ENCODE peak calls at places on chromosomes 4 and X, in ten cellular contexts. One of them, this sample, is unnamed.

GRCh38 chrX:129652565-129653169 is 2.1 kb downstream of the APLN start:
- DNase-seq in NCI-H1436: no peak
- DNase-seq in activated T-cell treated with anti-CD3 and anti-CD28 coated beads, Interleukin-2, amount 50 U/mL, for 48 hours: no peak
- DNase-seq in neural crest cell: no peak
- DNase-seq in NCI-H2081: no peak
- DNase-seq in activated CD4-positive, alpha-beta T cell treated with anti-CD3 and anti-CD28 coated beads for 24 hours: no peak
- DNase-seq in hypothalamus: no peak
- DNase-seq in AG09319: no peak
- DNase-seq in activated T-helper 2 cell treated with anti-CD3 and anti-CD28 coated beads, Interferon-gamma antibody, Interleukin-2, Interleukin-4, amounts not matched to agents 10 μg/mL and 5 μg/mL and 100 μg/mL, durations not matched to agents 14 hours and 24 hours and 36 hours: no peak
- DNase-seq in stimulated activated CD8-positive, alpha-beta memory T cell treated with anti-CD3 and anti-CD28 coated beads, Interleukin-4, amount 100 ng/mL, for 24 hours: no peak
- DNase-seq in this sample: no peak

GRCh38 chr4:119854364-119854763 is 212.3 kb downstream of the MAD2L1 start:
- DNase-seq in NCI-H1436: no peak
- DNase-seq in activated T-cell treated with anti-CD3 and anti-CD28 coated beads, Interleukin-2, amount 50 U/mL, for 48 hours: no peak
- DNase-seq in neural crest cell: no peak
- DNase-seq in NCI-H2081: no peak
- DNase-seq in activated CD4-positive, alpha-beta T cell treated with anti-CD3 and anti-CD28 coated beads for 24 hours: no peak
- DNase-seq in hypothalamus: no peak
- DNase-seq in AG09319: no peak
- DNase-seq in activated T-helper 2 cell treated with anti-CD3 and anti-CD28 coated beads, Interferon-gamma antibody, Interleukin-2, Interleukin-4, amounts not matched to agents 10 μg/mL and 5 μg/mL and 100 μg/mL, durations not matched to agents 14 hours and 24 hours and 36 hours: no peak
- DNase-seq in stimulated activated CD8-positive, alpha-beta memory T cell treated with anti-CD3 and anti-CD28 coated beads, Interleukin-4, amount 100 ng/mL, for 24 hours: no peak
- DNase-seq in this sample: no peak

GRCh38 chr4:6454112-6454910 is 18.1 kb downstream of the PPP2R2C start:
- DNase-seq in NCI-H1436: no peak
- DNase-seq in activated T-cell treated with anti-CD3 and anti-CD28 coated beads, Interleukin-2, amount 50 U/mL, for 48 hours: no peak
- DNase-seq in neural crest cell: no peak
- DNase-seq in NCI-H2081: no peak
- DNase-seq in activated CD4-positive, alpha-beta T cell treated with anti-CD3 and anti-CD28 coated beads for 24 hours: no peak
- DNase-seq in hypothalamus: no peak
- DNase-seq in AG09319: no peak
- DNase-seq in activated T-helper 2 cell treated with anti-CD3 and anti-CD28 coated beads, Interferon-gamma antibody, Interleukin-2, Interleukin-4, amounts not matched to agents 10 μg/mL and 5 μg/mL and 100 μg/mL, durations not matched to agents 14 hours and 24 hours and 36 hours: no peak
- DNase-seq in stimulated activated CD8-positive, alpha-beta memory T cell treated with anti-CD3 and anti-CD28 coated beads, Interleukin-4, amount 100 ng/mL, for 24 hours: no peak
- DNase-seq in this sample: no peak

GRCh38 chr4:53640576-53641459 is 49.5 kb upstream of the LNX1 start:
- DNase-seq in NCI-H1436: peak; percentile 25
- DNase-seq in activated T-cell treated with anti-CD3 and anti-CD28 coated beads, Interleukin-2, amount 50 U/mL, for 48 hours: no peak
- DNase-seq in neural crest cell: no peak
- DNase-seq in NCI-H2081: no peak
- DNase-seq in activated CD4-positive, alpha-beta T cell treated with anti-CD3 and anti-CD28 coated beads for 24 hours: no peak
- DNase-seq in hypothalamus: peak; percentile 10
- DNase-seq in AG09319: no peak
- DNase-seq in activated T-helper 2 cell treated with anti-CD3 and anti-CD28 coated beads, Interferon-gamma antibody, Interleukin-2, Interleukin-4, amounts not matched to agents 10 μg/mL and 5 μg/mL and 100 μg/mL, durations not matched to agents 14 hours and 24 hours and 36 hours: no peak
- DNase-seq in stimulated activated CD8-positive, alpha-beta memory T cell treated with anti-CD3 and anti-CD28 coated beads, Interleukin-4, amount 100 ng/mL, for 24 hours: no peak
- DNase-seq in this sample: no peak

GRCh38 chrX:118988913-118989312 is 14.5 kb downstream of the LONRF3 start:
- DNase-seq in NCI-H1436: no peak
- DNase-seq in activated T-cell treated with anti-CD3 and anti-CD28 coated beads, Interleukin-2, amount 50 U/mL, for 48 hours: no peak
- DNase-seq in neural crest cell: no peak
- DNase-seq in NCI-H2081: no peak
- DNase-seq in activated CD4-positive, alpha-beta T cell treated with anti-CD3 and anti-CD28 coated beads for 24 hours: no peak
- DNase-seq in hypothalamus: no peak
- DNase-seq in AG09319: no peak
- DNase-seq in activated T-helper 2 cell treated with anti-CD3 and anti-CD28 coated beads, Interferon-gamma antibody, Interleukin-2, Interleukin-4, amounts not matched to agents 10 μg/mL and 5 μg/mL and 100 μg/mL, durations not matched to agents 14 hours and 24 hours and 36 hours: no peak
- DNase-seq in stimulated activated CD8-positive, alpha-beta memory T cell treated with anti-CD3 and anti-CD28 coated beads, Interleukin-4, amount 100 ng/mL, for 24 hours: no peak
- DNase-seq in this sample: no peak

GRCh38 chr4:2954358-2955185 is 8.6 kb downstream of the NOP14 start:
- DNase-seq in NCI-H1436: no peak
- DNase-seq in activated T-cell treated with anti-CD3 and anti-CD28 coated beads, Interleukin-2, amount 50 U/mL, for 48 hours: peak; percentile 89
- DNase-seq in neural crest cell: no peak
- DNase-seq in NCI-H2081: no peak
- DNase-seq in activated CD4-positive, alpha-beta T cell treated with anti-CD3 and anti-CD28 coated beads for 24 hours: peak; percentile 69
- DNase-seq in hypothalamus: no peak
- DNase-seq in AG09319: no peak
- DNase-seq in activated T-helper 2 cell treated with anti-CD3 and anti-CD28 coated beads, Interferon-gamma antibody, Interleukin-2, Interleukin-4, amounts not matched to agents 10 μg/mL and 5 μg/mL and 100 μg/mL, durations not matched to agents 14 hours and 24 hours and 36 hours: peak; percentile 57
- DNase-seq in stimulated activated CD8-positive, alpha-beta memory T cell treated with anti-CD3 and anti-CD28 coated beads, Interleukin-4, amount 100 ng/mL, for 24 hours: peak; percentile 62
- DNase-seq in this sample: no peak

GRCh38 chr4:37591349-37591748 is 94.8 kb downstream of the RELL1 start:
- DNase-seq in NCI-H1436: no peak
- DNase-seq in activated T-cell treated with anti-CD3 and anti-CD28 coated beads, Interleukin-2, amount 50 U/mL, for 48 hours: no peak
- DNase-seq in neural crest cell: no peak
- DNase-seq in NCI-H2081: no peak
- DNase-seq in activated CD4-positive, alpha-beta T cell treated with anti-CD3 and anti-CD28 coated beads for 24 hours: no peak
- DNase-seq in hypothalamus: no peak
- DNase-seq in AG09319: no peak
- DNase-seq in activated T-helper 2 cell treated with anti-CD3 and anti-CD28 coated beads, Interferon-gamma antibody, Interleukin-2, Interleukin-4, amounts not matched to agents 10 μg/mL and 5 μg/mL and 100 μg/mL, durations not matched to agents 14 hours and 24 hours and 36 hours: no peak
- DNase-seq in stimulated activated CD8-positive, alpha-beta memory T cell treated with anti-CD3 and anti-CD28 coated beads, Interleukin-4, amount 100 ng/mL, for 24 hours: no peak
- DNase-seq in this sample: no peak

GRCh38 chr4:73589887-73590801 is 30.1 kb downstream of the RASSF6 start:
- DNase-seq in NCI-H1436: peak; percentile 70
- DNase-seq in activated T-cell treated with anti-CD3 and anti-CD28 coated beads, Interleukin-2, amount 50 U/mL, for 48 hours: no peak
- DNase-seq in neural crest cell: no peak
- DNase-seq in NCI-H2081: peak; percentile 21
- DNase-seq in activated CD4-positive, alpha-beta T cell treated with anti-CD3 and anti-CD28 coated beads for 24 hours: no peak
- DNase-seq in hypothalamus: no peak
- DNase-seq in AG09319: no peak
- DNase-seq in activated T-helper 2 cell treated with anti-CD3 and anti-CD28 coated beads, Interferon-gamma antibody, Interleukin-2, Interleukin-4, amounts not matched to agents 10 μg/mL and 5 μg/mL and 100 μg/mL, durations not matched to agents 14 hours and 24 hours and 36 hours: no peak
- DNase-seq in stimulated activated CD8-positive, alpha-beta memory T cell treated with anti-CD3 and anti-CD28 coated beads, Interleukin-4, amount 100 ng/mL, for 24 hours: no peak
- DNase-seq in this sample: no peak

GRCh38 chr4:93740890-93741289 is 87.7 kb upstream of the ATOH1 start:
- DNase-seq in NCI-H1436: no peak
- DNase-seq in activated T-cell treated with anti-CD3 and anti-CD28 coated beads, Interleukin-2, amount 50 U/mL, for 48 hours: no peak
- DNase-seq in neural crest cell: no peak
- DNase-seq in NCI-H2081: no peak
- DNase-seq in activated CD4-positive, alpha-beta T cell treated with anti-CD3 and anti-CD28 coated beads for 24 hours: no peak
- DNase-seq in hypothalamus: no peak
- DNase-seq in AG09319: no peak
- DNase-seq in activated T-helper 2 cell treated with anti-CD3 and anti-CD28 coated beads, Interferon-gamma antibody, Interleukin-2, Interleukin-4, amounts not matched to agents 10 μg/mL and 5 μg/mL and 100 μg/mL, durations not matched to agents 14 hours and 24 hours and 36 hours: no peak
- DNase-seq in stimulated activated CD8-positive, alpha-beta memory T cell treated with anti-CD3 and anti-CD28 coated beads, Interleukin-4, amount 100 ng/mL, for 24 hours: no peak
- DNase-seq in this sample: no peak

GRCh38 chr4:141654098-141654497 is 17.7 kb downstream of the IL15 start:
- DNase-seq in NCI-H1436: no peak
- DNase-seq in activated T-cell treated with anti-CD3 and anti-CD28 coated beads, Interleukin-2, amount 50 U/mL, for 48 hours: no peak
- DNase-seq in neural crest cell: peak; percentile 16
- DNase-seq in NCI-H2081: no peak
- DNase-seq in activated CD4-positive, alpha-beta T cell treated with anti-CD3 and anti-CD28 coated beads for 24 hours: no peak
- DNase-seq in hypothalamus: no peak
- DNase-seq in AG09319: no peak
- DNase-seq in activated T-helper 2 cell treated with anti-CD3 and anti-CD28 coated beads, Interferon-gamma antibody, Interleukin-2, Interleukin-4, amounts not matched to agents 10 μg/mL and 5 μg/mL and 100 μg/mL, durations not matched to agents 14 hours and 24 hours and 36 hours: no peak
- DNase-seq in stimulated activated CD8-positive, alpha-beta memory T cell treated with anti-CD3 and anti-CD28 coated beads, Interleukin-4, amount 100 ng/mL, for 24 hours: no peak
- DNase-seq in this sample: no peak

GRCh38 chrX:46647251-46647650 is 73.7 kb downstream of the CHST7 start:
- DNase-seq in NCI-H1436: no peak
- DNase-seq in activated T-cell treated with anti-CD3 and anti-CD28 coated beads, Interleukin-2, amount 50 U/mL, for 48 hours: no peak
- DNase-seq in neural crest cell: no peak
- DNase-seq in NCI-H2081: no peak
- DNase-seq in activated CD4-positive, alpha-beta T cell treated with anti-CD3 and anti-CD28 coated beads for 24 hours: no peak
- DNase-seq in hypothalamus: no peak
- DNase-seq in AG09319: no peak
- DNase-seq in activated T-helper 2 cell treated with anti-CD3 and anti-CD28 coated beads, Interferon-gamma antibody, Interleukin-2, Interleukin-4, amounts not matched to agents 10 μg/mL and 5 μg/mL and 100 μg/mL, durations not matched to agents 14 hours and 24 hours and 36 hours: no peak
- DNase-seq in stimulated activated CD8-positive, alpha-beta memory T cell treated with anti-CD3 and anti-CD28 coated beads, Interleukin-4, amount 100 ng/mL, for 24 hours: no peak
- DNase-seq in this sample: no peak

GRCh38 chr4:11545651-11546050 is 117.0 kb upstream of the HS3ST1 start:
- DNase-seq in NCI-H1436: no peak
- DNase-seq in activated T-cell treated with anti-CD3 and anti-CD28 coated beads, Interleukin-2, amount 50 U/mL, for 48 hours: no peak
- DNase-seq in neural crest cell: no peak
- DNase-seq in NCI-H2081: no peak
- DNase-seq in activated CD4-positive, alpha-beta T cell treated with anti-CD3 and anti-CD28 coated beads for 24 hours: no peak
- DNase-seq in hypothalamus: no peak
- DNase-seq in AG09319: no peak
- DNase-seq in activated T-helper 2 cell treated with anti-CD3 and anti-CD28 coated beads, Interferon-gamma antibody, Interleukin-2, Interleukin-4, amounts not matched to agents 10 μg/mL and 5 μg/mL and 100 μg/mL, durations not matched to agents 14 hours and 24 hours and 36 hours: no peak
- DNase-seq in stimulated activated CD8-positive, alpha-beta memory T cell treated with anti-CD3 and anti-CD28 coated beads, Interleukin-4, amount 100 ng/mL, for 24 hours: no peak
- DNase-seq in this sample: no peak

GRCh38 chr4:165301833-165302232 is 25.6 kb upstream of the MSMO1 start:
- DNase-seq in NCI-H1436: no peak
- DNase-seq in activated T-cell treated with anti-CD3 and anti-CD28 coated beads, Interleukin-2, amount 50 U/mL, for 48 hours: no peak
- DNase-seq in neural crest cell: no peak
- DNase-seq in NCI-H2081: no peak
- DNase-seq in activated CD4-positive, alpha-beta T cell treated with anti-CD3 and anti-CD28 coated beads for 24 hours: no peak
- DNase-seq in hypothalamus: peak; percentile 7
- DNase-seq in AG09319: no peak
- DNase-seq in activated T-helper 2 cell treated with anti-CD3 and anti-CD28 coated beads, Interferon-gamma antibody, Interleukin-2, Interleukin-4, amounts not matched to agents 10 μg/mL and 5 μg/mL and 100 μg/mL, durations not matched to agents 14 hours and 24 hours and 36 hours: no peak
- DNase-seq in stimulated activated CD8-positive, alpha-beta memory T cell treated with anti-CD3 and anti-CD28 coated beads, Interleukin-4, amount 100 ng/mL, for 24 hours: no peak
- DNase-seq in this sample: no peak

GRCh38 chrX:48711162-48711928 is 14.8 kb downstream of the SUV39H1 start:
- DNase-seq in NCI-H1436: no peak
- DNase-seq in activated T-cell treated with anti-CD3 and anti-CD28 coated beads, Interleukin-2, amount 50 U/mL, for 48 hours: no peak
- DNase-seq in neural crest cell: no peak
- DNase-seq in NCI-H2081: no peak
- DNase-seq in activated CD4-positive, alpha-beta T cell treated with anti-CD3 and anti-CD28 coated beads for 24 hours: no peak
- DNase-seq in hypothalamus: no peak
- DNase-seq in AG09319: no peak
- DNase-seq in activated T-helper 2 cell treated with anti-CD3 and anti-CD28 coated beads, Interferon-gamma antibody, Interleukin-2, Interleukin-4, amounts not matched to agents 10 μg/mL and 5 μg/mL and 100 μg/mL, durations not matched to agents 14 hours and 24 hours and 36 hours: no peak
- DNase-seq in stimulated activated CD8-positive, alpha-beta memory T cell treated with anti-CD3 and anti-CD28 coated beads, Interleukin-4, amount 100 ng/mL, for 24 hours: no peak
- DNase-seq in this sample: no peak

GRCh38 chr4:164874791-164875190 is 2.2 kb upstream of the APELA start:
- DNase-seq in NCI-H1436: no peak
- DNase-seq in activated T-cell treated with anti-CD3 and anti-CD28 coated beads, Interleukin-2, amount 50 U/mL, for 48 hours: no peak
- DNase-seq in neural crest cell: no peak
- DNase-seq in NCI-H2081: no peak
- DNase-seq in activated CD4-positive, alpha-beta T cell treated with anti-CD3 and anti-CD28 coated beads for 24 hours: no peak
- DNase-seq in hypothalamus: no peak
- DNase-seq in AG09319: no peak
- DNase-seq in activated T-helper 2 cell treated with anti-CD3 and anti-CD28 coated beads, Interferon-gamma antibody, Interleukin-2, Interleukin-4, amounts not matched to agents 10 μg/mL and 5 μg/mL and 100 μg/mL, durations not matched to agents 14 hours and 24 hours and 36 hours: no peak
- DNase-seq in stimulated activated CD8-positive, alpha-beta memory T cell treated with anti-CD3 and anti-CD28 coated beads, Interleukin-4, amount 100 ng/mL, for 24 hours: no peak
- DNase-seq in this sample: no peak

GRCh38 chrX:15750611-15751159 is 12.6 kb downstream of the CA5B start:
- DNase-seq in NCI-H1436: no peak
- DNase-seq in activated T-cell treated with anti-CD3 and anti-CD28 coated beads, Interleukin-2, amount 50 U/mL, for 48 hours: peak; percentile 35
- DNase-seq in neural crest cell: no peak
- DNase-seq in NCI-H2081: no peak
- DNase-seq in activated CD4-positive, alpha-beta T cell treated with anti-CD3 and anti-CD28 coated beads for 24 hours: no peak
- DNase-seq in hypothalamus: no peak
- DNase-seq in AG09319: no peak
- DNase-seq in activated T-helper 2 cell treated with anti-CD3 and anti-CD28 coated beads, Interferon-gamma antibody, Interleukin-2, Interleukin-4, amounts not matched to agents 10 μg/mL and 5 μg/mL and 100 μg/mL, durations not matched to agents 14 hours and 24 hours and 36 hours: peak; percentile 8
- DNase-seq in stimulated activated CD8-positive, alpha-beta memory T cell treated with anti-CD3 and anti-CD28 coated beads, Interleukin-4, amount 100 ng/mL, for 24 hours: no peak
- DNase-seq in this sample: no peak

This sample was measured in HFF-Myc.